ENCODE peak calls at places on chromosomes 6 and 20, in five cellular contexts. F is HFF-Myc, N is epithelial cell of esophagus, K is Peyer's patch, Q is cardiac fibroblast. U is an unnamed sample.

GRCh38 chr6:44560458-44561061 is 173.1 kb downstream of the CDC5L start:
- DNase-seq in F (no peak), N (no peak), K (no peak), Q (no peak), U (no peak)

GRCh38 chr6:122145741-122146240 is 253.7 kb upstream of the HSF2 start:
- DNase-seq in F (no peak), N (no peak), K (no peak), Q (no peak), U (no peak)

GRCh38 chr6:18062733-18063132 is 59.7 kb downstream of the NHLRC1 start:
- DNase-seq in F (no peak), N (no peak), K (no peak), Q (no peak), U (no peak)

GRCh38 chr6:38058022-38058421 is 238.5 kb downstream of the ZFAND3 start:
- DNase-seq in F (peak; percentile 31), N (peak; percentile 93), K (no peak), Q (no peak), U (no peak)

GRCh38 chr6:170010665-170011232 is 259.3 kb downstream of the ERMARD start:
- DNase-seq in F (no peak), N (no peak), K (no peak), Q (no peak), U (no peak)

GRCh38 chr6:102798631-102799030 is 1405.1 kb downstream of the GRIK2 start:
- DNase-seq in F (no peak), N (peak; percentile 7), K (no peak), Q (no peak), U (no peak)

GRCh38 chr6:165774903-165775608 is 112.0 kb upstream of the PDE10A start:
- DNase-seq in F (no peak), N (peak; percentile 3), K (no peak), Q (peak; percentile 65), U (no peak)

GRCh38 chr20:43477193-43477592 is 19.5 kb downstream of the SRSF6 start:
- DNase-seq in F (no peak), N (no peak), K (no peak), Q (no peak), U (no peak)

GRCh38 chr6:26016326-26017275 is 54.0 kb downstream of the TRIM38 start:
- DNase-seq in F (no peak), N (peak; percentile 42), K (no peak), Q (peak; percentile 21), U (no peak)

GRCh38 chr20:50163570-50164317 is 10.2 kb upstream of the PEDS1 start:
- DNase-seq in F (peak; percentile 80), N (peak; percentile 59), K (no peak), Q (peak; percentile 42), U (no peak)

GRCh38 chr6:146367061-146367460 is 176.6 kb upstream of the RAB32 start:
- DNase-seq in F (no peak), N (no peak), K (no peak), Q (no peak), U (no peak)

GRCh38 chr6:148747493-148748160 is 797 bp downstream of the UST start:
- DNase-seq in F (no peak), N (peak; percentile 51), K (peak; percentile 73), Q (peak; percentile 38), U (no peak)

GRCh38 chr6:22149081-22149480 is 147.8 kb downstream of the PRL start:
- DNase-seq in F (no peak), N (no peak), K (no peak), Q (no peak), U (no peak)

GRCh38 chr6:156747715-156748114 is 29.5 kb upstream of the ARID1B start:
- DNase-seq in F (no peak), N (no peak), K (no peak), Q (no peak), U (no peak)

GRCh38 chr6:156756630-156757610 is 20.3 kb upstream of the ARID1B start:
- DNase-seq in F (no peak), N (no peak), K (no peak), Q (no peak), U (no peak)

GRCh38 chr6:156748504-156748903 is 28.7 kb upstream of the ARID1B start:
- DNase-seq in F (no peak), N (no peak), K (no peak), Q (no peak), U (no peak)

GRCh38 chr6:156757849-156758248 is 19.3 kb upstream of the ARID1B start:
- DNase-seq in F (no peak), N (no peak), K (no peak), Q (no peak), U (no peak)

GRCh38 chr6:156752666-156753301 is 24.4 kb upstream of the ARID1B start:
- DNase-seq in F (no peak), N (no peak), K (peak; percentile 69), Q (no peak), U (no peak)
- TF ChIP-seq CTCF in F (peak; percentile 21), N (no peak), K (peak; percentile 34), Q (peak; percentile 24), U (peak; percentile 23)

GRCh38 chr20:41619360-41620115 is 1.4 kb upstream of the CHD6 start:
- DNase-seq in F (no peak), N (no peak), K (no peak), Q (no peak), U (no peak)
- H3K4me3 ChIP-seq in F (no peak overlapping the region), N (no peak overlapping the region), K (no peak overlapping the region), Q (no peak overlapping the region), U (no peak overlapping the region)

GRCh38 chr20:45506927-45507820 is 8.2 kb downstream of the SPINT3 start:
- DNase-seq in F (no peak), N (peak; percentile 85), K (no peak), Q (peak; percentile 5), U (no peak)

GRCh38 chr20:45510242-45510862 is 5.1 kb downstream of the SPINT3 start:
- DNase-seq in F (no peak), N (peak; percentile 50), K (no peak), Q (no peak), U (no peak)

GRCh38 chr20:45506398-45506797 is 9.0 kb downstream of the SPINT3 start:
- DNase-seq in F (no peak), N (no peak), K (no peak), Q (no peak), U (no peak)

GRCh38 chr20:45508068-45508886 is 7.1 kb downstream of the SPINT3 start:
- DNase-seq in F (no peak), N (peak; percentile 21), K (no peak), Q (no peak), U (no peak)

GRCh38 chr20:45509091-45509490 is 6.3 kb downstream of the SPINT3 start:
- DNase-seq in F (no peak), N (no peak), K (no peak), Q (no peak), U (no peak)
- TF ChIP-seq CTCF in F (no peak), N (no peak), K (no peak), Q (no peak), U (no peak)

GRCh38 chr6:35061102-35061615 is 80.0 kb downstream of the TCP11 start:
- DNase-seq in F (no peak), N (no peak), K (no peak), Q (no peak), U (no peak)

GRCh38 chr6:35058041-35058675 is 83.0 kb downstream of the TCP11 start:
- DNase-seq in F (no peak), N (no peak), K (no peak), Q (no peak), U (no peak)

GRCh38 chr6:35058827-35059522 is 82.2 kb downstream of the TCP11 start:
- DNase-seq in F (no peak), N (no peak), K (no peak), Q (no peak), U (no peak)

GRCh38 chr6:35061651-35062410 is 79.3 kb downstream of the TCP11 start:
- DNase-seq in F (no peak), N (no peak), K (no peak), Q (no peak), U (no peak)

DNA sequence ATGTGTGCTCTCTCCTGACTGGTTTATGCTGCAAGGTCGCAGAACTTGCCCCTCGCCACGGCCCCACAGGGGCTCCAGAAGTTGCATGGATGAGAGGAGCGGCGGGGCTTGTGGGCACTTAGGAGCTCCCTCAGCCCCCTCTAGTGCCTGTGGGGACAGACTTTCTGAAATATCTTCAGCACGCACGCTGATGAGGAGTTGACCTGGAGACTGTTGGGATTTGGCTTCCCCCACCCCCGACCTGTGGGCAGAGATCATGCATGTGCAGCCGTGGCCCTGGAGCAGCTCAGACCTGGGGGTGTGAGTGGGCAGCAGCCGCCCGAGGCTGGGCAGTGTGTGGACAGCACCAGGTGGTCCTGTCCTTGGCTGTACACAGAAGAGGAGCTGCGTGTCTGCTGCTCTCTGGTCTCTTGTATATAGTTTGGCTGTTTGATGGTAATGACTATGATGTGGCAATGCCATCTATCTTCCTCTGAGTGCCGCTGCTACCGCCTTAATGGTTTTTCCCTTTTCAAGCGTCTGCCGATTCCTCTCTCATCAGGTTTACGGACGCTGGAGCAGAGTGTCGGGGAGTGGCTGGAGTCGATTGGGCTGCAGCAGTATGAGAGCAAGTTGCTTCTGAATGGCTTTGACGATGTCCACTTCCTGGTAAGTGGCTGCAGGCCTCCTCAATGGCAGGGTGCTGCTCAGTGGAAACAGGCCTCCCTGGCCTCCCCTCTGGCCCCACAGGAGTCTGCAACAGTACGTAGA is 81.4 kb downstream of the TCP11 start:
- DNase-seq in F (no peak), N (no peak), K (no peak), Q (no peak), U (no peak)
- H3K4me3 ChIP-seq in F (no peak overlapping the region), N (no peak overlapping the region), K (no peak overlapping the region), Q (no peak overlapping the region), U (no peak overlapping the region)

GRCh38 chr20:51810155-51811039 is 8.1 kb upstream of the SALL4 start:
- DNase-seq in F (no peak), N (no peak), K (no peak), Q (no peak), U (no peak)
- TF ChIP-seq CTCF in F (no peak), N (no peak), K (no peak), Q (peak; percentile 3), U (no peak)